ENCODE peak calls at places on chromosome 22, in four cellular contexts. Q is hepatocyte, C is fibroblast of villous mesenchyme, K is AG04450. E is an unnamed sample.

GRCh38 chr22:20117656-20118571 is 888 bp upstream of the TRMT2A start:
- DNase-seq in C (peak; percentile 31), K (no peak), Q (peak; percentile 56), E (peak; percentile 40)

GRCh38 chr22:26027341-26027740 is 141.9 kb upstream of the SEZ6L start:
- DNase-seq in Q (no peak), C (no peak), K (no peak), E (no peak)

GRCh38 chr22:32574957-32575893 is 100.6 kb downstream of the FBXO7 start:
- DNase-seq in C (peak; percentile 69), K (no peak), Q (peak; percentile 42), E (no peak)

GRCh38 chr22:44357296-44357961 is 44.7 kb upstream of the SHISAL1 start:
- DNase-seq in Q (no peak), K (no peak), C (no peak), E (no peak)

GRCh38 chr22:32706149-32706548 is 95.4 kb upstream of the TIMP3 start:
- DNase-seq in C (peak; percentile 27), K (no peak), Q (no peak), E (no peak)

GRCh38 chr22:20130739-20131592 is 638 bp upstream of the ZDHHC8 start:
- DNase-seq in Q (peak; percentile 90), C (peak; percentile 82), K (peak; percentile 15), E (peak; percentile 66)

GRCh38 chr22:19958083-19959042 is 16.7 kb upstream of the TXNRD2 start:
- DNase-seq in C (peak; percentile 86), K (no peak), Q (no peak), E (no peak)

GRCh38 chr22:35838849-35839646 is 121.4 kb downstream of the APOL5 start:
- DNase-seq in K (peak; percentile 50), Q (peak; percentile 71), C (peak; percentile 86), E (no peak)

GRCh38 chr22:32590556-32590955 is 115.9 kb downstream of the FBXO7 start:
- DNase-seq in C (peak; percentile 60), Q (no peak), K (no peak), E (no peak)

GRCh38 chr22:41844513-41844912 is 11.6 kb downstream of the SREBF2 start:
- DNase-seq in K (no peak), Q (no peak), C (no peak), E (no peak)

GRCh38 chr22:24457894-24458293 is 30.5 kb downstream of the ADORA2A start:
- DNase-seq in C (no peak), K (no peak), Q (no peak), E (no peak)

GRCh38 chr22:50732681-50733080 is 5.3 kb upstream of the ACR start:
- DNase-seq in Q (no peak), K (no peak), C (no peak), E (peak; percentile 4)

GRCh38 chr22:39952347-39952746 is 7.8 kb upstream of the TMA7B start:
- DNase-seq in C (no peak), Q (no peak), K (no peak), E (no peak)

GRCh38 chr22:39947488-39948216 is 12.5 kb upstream of the TMA7B start:
- DNase-seq in K (no peak), Q (no peak), C (no peak), E (no peak)

GRCh38 chr22:39946571-39947407 is 13.4 kb upstream of the TMA7B start:
- DNase-seq in Q (no peak), C (no peak), K (no peak), E (no peak)

GRCh38 chr22:39953101-39953500 is 7.1 kb upstream of the TMA7B start:
- DNase-seq in C (no peak), Q (no peak), K (no peak), E (no peak)

DNA sequence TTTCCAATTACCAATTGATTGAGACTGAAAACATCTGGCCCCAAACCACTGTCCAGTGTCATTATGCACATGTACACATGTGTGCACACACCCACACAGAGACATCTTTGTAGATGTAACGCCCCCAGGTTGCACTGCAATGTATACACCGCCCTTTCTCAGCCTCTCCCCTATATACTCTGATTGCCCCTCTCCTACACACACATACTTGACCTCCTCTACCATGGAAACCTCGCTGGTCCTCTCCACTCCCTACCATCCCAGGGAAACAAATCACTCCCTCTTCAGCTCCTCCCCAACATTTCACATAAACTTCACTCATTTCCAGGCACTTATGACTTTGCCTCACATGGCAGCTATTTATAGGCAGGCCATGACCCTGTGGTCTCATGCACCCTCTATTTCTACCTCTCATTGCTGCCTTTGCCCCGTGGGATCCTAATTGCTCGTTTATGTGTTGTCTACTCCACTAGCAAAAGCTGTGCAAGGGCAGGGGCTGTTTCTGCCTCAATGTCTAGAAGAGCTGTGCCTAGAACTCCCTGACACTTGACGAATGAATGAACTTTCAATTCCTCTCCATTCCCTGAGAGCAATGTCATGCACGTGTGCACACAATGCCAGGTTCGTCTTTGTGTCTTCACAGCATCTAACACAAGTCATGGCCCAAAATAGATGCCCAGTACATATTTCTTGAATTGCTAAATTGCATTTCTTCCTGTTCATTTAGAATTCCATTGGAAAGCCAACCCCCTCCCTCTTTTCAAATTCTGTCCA is 10.0 kb upstream of the TMA7B start:
- DNase-seq in C (no peak), K (no peak), Q (no peak), E (no peak)
- TF ChIP-seq CTCF in C (no peak), K (no peak), Q (no peak), E (no peak)

DNA sequence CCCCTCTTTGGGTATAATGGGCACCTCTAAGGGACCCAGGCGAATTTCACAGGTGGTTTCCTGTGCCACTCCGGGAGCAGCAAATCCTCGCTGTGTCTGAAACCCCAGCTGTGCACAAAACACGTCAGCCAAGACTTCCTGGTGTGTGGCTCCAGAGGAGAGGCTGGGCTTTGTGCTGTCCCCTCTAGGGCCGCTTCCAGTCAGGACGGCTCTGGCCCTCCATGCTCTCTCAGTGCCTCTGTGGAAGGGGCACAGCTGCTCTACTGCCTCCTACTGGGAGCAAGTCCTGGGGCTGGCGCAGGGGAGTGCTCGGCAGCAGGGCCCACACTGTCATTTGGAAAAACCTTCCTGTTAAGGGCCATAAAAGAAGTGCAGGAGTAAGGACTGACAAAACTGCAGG is 23.7 kb upstream of the ARFGAP3 start:
- DNase-seq in C (no peak), Q (no peak), K (no peak), E (no peak)
- TF ChIP-seq CTCF in C (no peak), Q (no peak), K (peak; percentile 16), E (no peak)

GRCh38 chr22:28857288-28857687 is 26.1 kb upstream of the ZNRF3 start:
- DNase-seq in K (no peak), C (no peak), Q (no peak), E (no peak)

GRCh38 chr22:28856095-28856455 is 27.3 kb upstream of the ZNRF3 start:
- DNase-seq in K (no peak), C (no peak), Q (no peak), E (no peak)

GRCh38 chr22:28855355-28856094 is 27.8 kb upstream of the ZNRF3 start:
- DNase-seq in C (peak; percentile 78), Q (peak; percentile 74), K (peak; percentile 58), E (peak; percentile 19)
- TF ChIP-seq CTCF in C (peak; percentile 92), Q (peak; percentile 88), K (peak; percentile 97), E (peak; percentile 89)

GRCh38 chr22:22111983-22112382 is 129.4 kb upstream of the TOP3B start:
- DNase-seq in Q (no peak), C (no peak), K (no peak), E (no peak)

GRCh38 chr22:22112533-22113294 is 130.1 kb upstream of the TOP3B start:
- DNase-seq in Q (no peak), K (no peak), C (no peak), E (no peak)

GRCh38 chr22:22110548-22111266 is 128.1 kb upstream of the TOP3B start:
- DNase-seq in Q (peak; percentile 61), C (peak; percentile 25), K (peak; percentile 26), E (no peak)

GRCh38 chr22:22111267-22111751 is 128.7 kb upstream of the TOP3B start:
- DNase-seq in Q (peak; percentile 49), C (peak; percentile 30), K (peak; percentile 77), E (no peak)

DNA sequence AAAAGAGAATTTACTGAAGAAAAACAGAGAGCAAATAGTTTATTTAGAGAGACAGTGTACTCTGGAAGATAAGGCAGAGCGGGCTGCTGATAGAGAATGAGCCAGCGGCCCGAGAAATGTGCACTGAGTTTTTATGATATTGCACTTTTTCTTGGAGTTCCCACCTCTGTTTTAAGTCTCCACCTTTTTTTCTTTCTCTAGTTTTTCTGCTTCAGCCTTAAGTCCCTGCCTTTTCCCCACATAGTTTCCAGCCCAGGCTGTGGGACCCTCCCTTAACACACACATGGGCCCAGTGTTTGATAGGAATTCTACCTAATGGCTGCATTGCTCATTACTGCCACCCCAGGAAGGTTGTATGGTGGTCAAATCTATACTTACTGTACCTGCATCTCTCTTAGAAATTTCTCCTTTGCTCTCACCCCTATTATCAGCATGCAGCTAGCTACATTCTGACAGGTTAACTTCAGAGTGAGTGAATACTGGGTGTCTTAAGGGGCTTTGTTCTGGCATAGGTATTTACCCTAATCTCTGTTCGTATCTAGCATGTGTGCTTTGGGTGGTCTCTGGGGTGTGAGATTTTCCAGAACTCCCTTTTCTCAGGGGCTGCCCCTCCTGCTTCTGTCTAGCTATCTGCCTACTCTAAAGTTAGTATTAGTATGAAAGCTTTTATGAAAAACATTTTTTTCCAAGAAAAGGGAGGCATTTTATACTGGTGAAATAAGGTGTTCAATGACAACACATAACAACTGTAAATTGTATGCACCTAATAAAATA is 127.3 kb upstream of the TOP3B start:
- DNase-seq in C (no peak), Q (peak; percentile 9), K (no peak), E (no peak)
- TF ChIP-seq CTCF in C (no peak), Q (peak; percentile 37), K (peak; percentile 33), E (no peak)

GRCh38 chr22:27747396-27748256 is 53.9 kb downstream of the MN1 start:
- DNase-seq in K (no peak), Q (no peak), C (no peak), E (no peak)
- TF ChIP-seq CTCF in K (no peak), Q (peak; percentile 2), C (no peak), E (no peak)

GRCh38 chr22:30212363-30212995 is 34.1 kb downstream of the LIF start:
- DNase-seq in Q (peak; percentile 84), C (peak; percentile 96), K (peak; percentile 70), E (no peak)
- TF ChIP-seq CTCF in Q (no peak), C (peak; percentile 25), K (peak; percentile 14), E (no peak)

DNA sequence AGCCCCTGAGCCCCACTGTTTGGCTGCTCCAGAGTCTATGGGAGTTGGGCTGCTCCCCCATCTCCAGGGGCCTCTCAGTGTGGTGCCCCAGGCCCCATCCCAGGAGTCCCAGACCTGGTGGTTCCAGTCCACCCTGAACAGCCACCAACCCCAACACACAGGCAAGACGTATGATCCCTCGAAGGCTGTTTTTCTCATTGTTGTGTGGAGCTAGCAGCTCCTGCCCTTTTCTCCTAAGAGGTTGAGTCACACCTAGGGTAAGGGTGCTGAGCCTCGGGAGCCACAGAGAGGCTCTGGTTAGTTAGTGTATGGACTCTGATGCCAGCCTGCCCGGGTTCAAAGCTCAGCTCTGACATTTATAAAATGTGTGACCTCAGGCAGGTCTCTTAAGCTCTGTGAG is 47.1 kb downstream of the FBLN1 start:
- DNase-seq in K (no peak), C (no peak), Q (peak; percentile 13), E (no peak)
- TF ChIP-seq CTCF in K (no peak), C (no peak), Q (no peak), E (no peak)